ENCODE peak calls at places on chromosomes 11 and 22, in four cellular contexts. One of them, this sample, is unnamed.
A peak's percentile ranks its signal among the peaks of the same experiment; 100 is the strongest.

GRCh38 chr11:126546694-126547093 is 191.2 kb downstream of the ST3GAL4 start:
- DNase-seq in left ventricle myocardium superior: no peak
- DNase-seq in ovary: no peak
- DNase-seq in activated T-cell treated with anti-CD3 and anti-CD28 coated beads for 48 hours: no peak
- DNase-seq in this sample: no peak

GRCh38 chr22:37267128-37267587 is 15.2 kb upstream of the CYTH4 start:
- DNase-seq in left ventricle myocardium superior: peak; percentile 71
- DNase-seq in activated T-cell treated with anti-CD3 and anti-CD28 coated beads for 48 hours: peak; percentile 74
- DNase-seq in ovary: peak; percentile 58
- DNase-seq in this sample: no peak

GRCh38 chr11:83035070-83035854 is 36.4 kb downstream of the RAB30 start:
- DNase-seq in left ventricle myocardium superior: no peak
- DNase-seq in activated T-cell treated with anti-CD3 and anti-CD28 coated beads for 48 hours: no peak
- DNase-seq in ovary: no peak
- DNase-seq in this sample: peak; percentile 36

GRCh38 chr11:109046284-109046992 is 375.6 kb upstream of the C11orf87 start:
- DNase-seq in left ventricle myocardium superior: no peak
- DNase-seq in activated T-cell treated with anti-CD3 and anti-CD28 coated beads for 48 hours: no peak
- DNase-seq in ovary: no peak
- DNase-seq in this sample: no peak

GRCh38 chr11:33259869-33260268 is 2.7 kb downstream of the HIPK3 start:
- DNase-seq in ovary: no peak
- DNase-seq in left ventricle myocardium superior: no peak
- DNase-seq in activated T-cell treated with anti-CD3 and anti-CD28 coated beads for 48 hours: no peak
- DNase-seq in this sample: no peak

GRCh38 chr11:116843661-116844060 is 6.2 kb upstream of the APOA1 start:
- DNase-seq in ovary: peak; percentile 15
- DNase-seq in left ventricle myocardium superior: no peak
- DNase-seq in activated T-cell treated with anti-CD3 and anti-CD28 coated beads for 48 hours: no peak
- DNase-seq in this sample: no peak

GRCh38 chr11:115802641-115803040 is 298.4 kb upstream of the CADM1 start:
- DNase-seq in left ventricle myocardium superior: no peak
- DNase-seq in ovary: no peak
- DNase-seq in activated T-cell treated with anti-CD3 and anti-CD28 coated beads for 48 hours: no peak
- DNase-seq in this sample: no peak

GRCh38 chr22:30439836-30440235 is 14.3 kb downstream of the MTFP1 start:
- DNase-seq in ovary: no peak
- DNase-seq in activated T-cell treated with anti-CD3 and anti-CD28 coated beads for 48 hours: no peak
- DNase-seq in left ventricle myocardium superior: no peak
- DNase-seq in this sample: no peak

GRCh38 chr22:47192651-47193437 is 430.4 kb downstream of the TBC1D22A start:
- DNase-seq in activated T-cell treated with anti-CD3 and anti-CD28 coated beads for 48 hours: peak; percentile 19
- DNase-seq in left ventricle myocardium superior: no peak
- DNase-seq in ovary: peak; percentile 42
- DNase-seq in this sample: peak; percentile 57

GRCh38 chr11:67356867-67357561 is 3.7 kb upstream of the POLD4 start:
- DNase-seq in left ventricle myocardium superior: peak; percentile 57
- DNase-seq in activated T-cell treated with anti-CD3 and anti-CD28 coated beads for 48 hours: peak; percentile 62
- DNase-seq in ovary: peak; percentile 73
- DNase-seq in this sample: peak; percentile 58

GRCh38 chr11:11732116-11732515 is 109.7 kb upstream of the USP47 start:
- DNase-seq in activated T-cell treated with anti-CD3 and anti-CD28 coated beads for 48 hours: no peak
- DNase-seq in left ventricle myocardium superior: no peak
- DNase-seq in ovary: no peak
- DNase-seq in this sample: no peak

GRCh38 chr11:121389651-121390050 is 62.5 kb upstream of the SORL1 start:
- DNase-seq in activated T-cell treated with anti-CD3 and anti-CD28 coated beads for 48 hours: no peak
- DNase-seq in left ventricle myocardium superior: peak; percentile 75
- DNase-seq in ovary: no peak
- DNase-seq in this sample: no peak

GRCh38 chr22:31448382-31448781 is 41.3 kb downstream of the EIF4ENIF1 start:
- DNase-seq in ovary: no peak
- DNase-seq in left ventricle myocardium superior: no peak
- DNase-seq in activated T-cell treated with anti-CD3 and anti-CD28 coated beads for 48 hours: no peak
- DNase-seq in this sample: no peak

GRCh38 chr11:122103366-122103765 is 12.6 kb downstream of the BLID start:
- DNase-seq in activated T-cell treated with anti-CD3 and anti-CD28 coated beads for 48 hours: no peak
- DNase-seq in ovary: no peak
- DNase-seq in left ventricle myocardium superior: no peak
- DNase-seq in this sample: no peak

GRCh38 chr22:44670220-44670983 is 31.6 kb upstream of the PRR5 start:
- DNase-seq in left ventricle myocardium superior: no peak
- DNase-seq in activated T-cell treated with anti-CD3 and anti-CD28 coated beads for 48 hours: no peak
- DNase-seq in ovary: no peak
- DNase-seq in this sample: no peak

GRCh38 chr11:2884424-2884815 is 1.2 kb downstream of the CDKN1C start:
- DNase-seq in left ventricle myocardium superior: peak; percentile 82
- DNase-seq in activated T-cell treated with anti-CD3 and anti-CD28 coated beads for 48 hours: no peak
- DNase-seq in ovary: peak; percentile 80
- DNase-seq in this sample: peak; percentile 64

GRCh38 chr11:48013269-48013901 is 33.0 kb downstream of the PTPRJ start:
- DNase-seq in left ventricle myocardium superior: peak; percentile 53
- DNase-seq in ovary: no peak
- DNase-seq in activated T-cell treated with anti-CD3 and anti-CD28 coated beads for 48 hours: peak; percentile 54
- DNase-seq in this sample: no peak

GRCh38 chr11:910044-910588 is 494 bp downstream of the CHID1 start:
- DNase-seq in activated T-cell treated with anti-CD3 and anti-CD28 coated beads for 48 hours: no peak
- DNase-seq in ovary: no peak
- DNase-seq in left ventricle myocardium superior: no peak
- DNase-seq in this sample: no peak

GRCh38 chr11:5643585-5643984 is 18.8 kb downstream of the TRIM34 start:
- DNase-seq in left ventricle myocardium superior: no peak
- DNase-seq in ovary: no peak
- DNase-seq in activated T-cell treated with anti-CD3 and anti-CD28 coated beads for 48 hours: no peak
- DNase-seq in this sample: no peak

GRCh38 chr22:18078329-18079041 is 695 bp downstream of the PEX26 start:
- DNase-seq in activated T-cell treated with anti-CD3 and anti-CD28 coated beads for 48 hours: peak; percentile 47
- DNase-seq in left ventricle myocardium superior: no peak
- DNase-seq in ovary: peak; percentile 60
- DNase-seq in this sample: no peak

GRCh38 chr11:30254307-30255298 is 23.8 kb downstream of the FSHB start:
- DNase-seq in left ventricle myocardium superior: no peak
- DNase-seq in activated T-cell treated with anti-CD3 and anti-CD28 coated beads for 48 hours: no peak
- DNase-seq in ovary: no peak
- DNase-seq in this sample: no peak

GRCh38 chr11:24145411-24145810 is 351.4 kb upstream of the LUZP2 start:
- DNase-seq in ovary: no peak
- DNase-seq in left ventricle myocardium superior: no peak
- DNase-seq in activated T-cell treated with anti-CD3 and anti-CD28 coated beads for 48 hours: no peak
- DNase-seq in this sample: no peak

GRCh38 chr22:23227380-23227779 is 47.1 kb downstream of the BCR start:
- DNase-seq in left ventricle myocardium superior: no peak
- DNase-seq in ovary: no peak
- DNase-seq in activated T-cell treated with anti-CD3 and anti-CD28 coated beads for 48 hours: no peak
- DNase-seq in this sample: no peak

GRCh38 chr11:34381775-34382174 is 24.0 kb upstream of the ABTB2 start:
- DNase-seq in activated T-cell treated with anti-CD3 and anti-CD28 coated beads for 48 hours: no peak
- DNase-seq in ovary: no peak
- DNase-seq in left ventricle myocardium superior: no peak
- DNase-seq in this sample: no peak

GRCh38 chr22:46749682-46750529 is 11.9 kb upstream of the CERK start:
- DNase-seq in activated T-cell treated with anti-CD3 and anti-CD28 coated beads for 48 hours: no peak
- DNase-seq in left ventricle myocardium superior: peak; percentile 23
- DNase-seq in ovary: no peak
- DNase-seq in this sample: no peak

GRCh38 chr11:66962247-66962646 is 4.1 kb upstream of the PC start:
- DNase-seq in activated T-cell treated with anti-CD3 and anti-CD28 coated beads for 48 hours: no peak
- DNase-seq in ovary: no peak
- DNase-seq in left ventricle myocardium superior: no peak
- DNase-seq in this sample: no peak

GRCh38 chr11:106828576-106828975 is 189.7 kb downstream of the GUCY1A2 start:
- DNase-seq in activated T-cell treated with anti-CD3 and anti-CD28 coated beads for 48 hours: no peak
- DNase-seq in left ventricle myocardium superior: no peak
- DNase-seq in ovary: no peak
- DNase-seq in this sample: no peak

GRCh38 chr22:43114958-43115357 is 4.4 kb downstream of the BIK start:
- DNase-seq in ovary: no peak
- DNase-seq in activated T-cell treated with anti-CD3 and anti-CD28 coated beads for 48 hours: no peak
- DNase-seq in left ventricle myocardium superior: no peak
- DNase-seq in this sample: no peak

GRCh38 chr11:21646351-21646750 is 546.5 kb upstream of the ANO5 start:
- DNase-seq in ovary: no peak
- DNase-seq in activated T-cell treated with anti-CD3 and anti-CD28 coated beads for 48 hours: no peak
- DNase-seq in left ventricle myocardium superior: no peak
- DNase-seq in this sample: no peak

GRCh38 chr11:126981635-126982034 is 18.9 kb downstream of the KIRREL3 start:
- DNase-seq in activated T-cell treated with anti-CD3 and anti-CD28 coated beads for 48 hours: no peak
- DNase-seq in left ventricle myocardium superior: no peak
- DNase-seq in ovary: no peak
- DNase-seq in this sample: no peak

GRCh38 chr22:33697640-33698039 is 222.6 kb downstream of the LARGE1 start:
- DNase-seq in left ventricle myocardium superior: no peak
- DNase-seq in ovary: no peak
- DNase-seq in activated T-cell treated with anti-CD3 and anti-CD28 coated beads for 48 hours: no peak
- DNase-seq in this sample: no peak

GRCh38 chr11:60795291-60795690 is 10.2 kb downstream of the MS4A10 start:
- DNase-seq in ovary: no peak
- DNase-seq in activated T-cell treated with anti-CD3 and anti-CD28 coated beads for 48 hours: no peak
- DNase-seq in left ventricle myocardium superior: no peak
- DNase-seq in this sample: no peak

GRCh38 chr22:43081968-43082367 is 7.2 kb downstream of the TTLL1 start:
- DNase-seq in activated T-cell treated with anti-CD3 and anti-CD28 coated beads for 48 hours: no peak
- DNase-seq in left ventricle myocardium superior: no peak
- DNase-seq in ovary: no peak
- DNase-seq in this sample: no peak

GRCh38 chr22:21753374-21754111 is 17.9 kb upstream of the YPEL1 start:
- DNase-seq in left ventricle myocardium superior: no peak
- DNase-seq in ovary: no peak
- DNase-seq in activated T-cell treated with anti-CD3 and anti-CD28 coated beads for 48 hours: no peak
- DNase-seq in this sample: no peak

This sample was measured in tibial artery.